ENCODE peak calls at places on chromosomes 4 and X, in five cellular contexts. One of them, this sample, is unnamed.

GRCh38 chr4:141647982-141648381 is 11.6 kb downstream of the IL15 start:
- DNase-seq in lower leg skin: no peak
- DNase-seq in A549: no peak
- DNase-seq in kidney: no peak
- DNase-seq in fibroblast of villous mesenchyme: no peak
- DNase-seq in this sample: no peak

GRCh38 chr4:73257995-73258667 is 467 bp downstream of the ANKRD17 start:
- DNase-seq in lower leg skin: peak
- DNase-seq in kidney: no peak
- DNase-seq in fibroblast of villous mesenchyme: peak
- DNase-seq in A549: peak
- DNase-seq in this sample: peak

GRCh38 chr4:71251266-71251665 is 87.6 kb upstream of the SLC4A4 start:
- DNase-seq in fibroblast of villous mesenchyme: no peak
- DNase-seq in A549: no peak
- DNase-seq in kidney: no peak
- DNase-seq in lower leg skin: no peak
- DNase-seq in this sample: no peak

GRCh38 chr4:7607156-7607910 is 172.6 kb upstream of the PSAPL1 start:
- DNase-seq in lower leg skin: no peak
- DNase-seq in fibroblast of villous mesenchyme: no peak
- DNase-seq in kidney: peak
- DNase-seq in A549: no peak
- DNase-seq in this sample: no peak

GRCh38 chrX:110156167-110156754 is 153.3 kb downstream of the TMEM164 start:
- DNase-seq in kidney: no peak
- DNase-seq in fibroblast of villous mesenchyme: no peak
- DNase-seq in A549: no peak
- DNase-seq in lower leg skin: no peak
- DNase-seq in this sample: no peak

GRCh38 chrX:110847334-110847733 is 51.7 kb upstream of the CHRDL1 start:
- DNase-seq in lower leg skin: no peak
- DNase-seq in kidney: no peak
- DNase-seq in fibroblast of villous mesenchyme: peak
- DNase-seq in A549: peak
- DNase-seq in this sample: no peak

GRCh38 chr4:158428242-158428641 is 93.4 kb upstream of the RXFP1 start:
- DNase-seq in kidney: no peak
- DNase-seq in A549: no peak
- DNase-seq in lower leg skin: no peak
- DNase-seq in fibroblast of villous mesenchyme: peak
- DNase-seq in this sample: no peak

GRCh38 chr4:88802585-88803285 is 105.1 kb upstream of the NAP1L5 start:
- DNase-seq in A549: no peak
- DNase-seq in fibroblast of villous mesenchyme: no peak
- DNase-seq in lower leg skin: no peak
- DNase-seq in kidney: no peak
- DNase-seq in this sample: no peak

GRCh38 chrX:40144576-40144975 is 46.8 kb upstream of the BCOR start:
- DNase-seq in kidney: no peak
- DNase-seq in A549: no peak
- DNase-seq in fibroblast of villous mesenchyme: no peak
- DNase-seq in lower leg skin: no peak
- DNase-seq in this sample: no peak

GRCh38 chr4:184453402-184454160 is 20.8 kb downstream of the IRF2 start:
- DNase-seq in A549: no peak
- DNase-seq in fibroblast of villous mesenchyme: peak
- DNase-seq in kidney: no peak
- DNase-seq in lower leg skin: no peak
- DNase-seq in this sample: no peak

GRCh38 chr4:164779080-164779479 is 25.1 kb downstream of the SMIM31 start:
- DNase-seq in kidney: no peak
- DNase-seq in fibroblast of villous mesenchyme: no peak
- DNase-seq in lower leg skin: no peak
- DNase-seq in A549: no peak
- DNase-seq in this sample: no peak
- TF ChIP-seq CTCF in kidney: no peak
- TF ChIP-seq CTCF in fibroblast of villous mesenchyme: no peak
- TF ChIP-seq CTCF in lower leg skin: no peak
- TF ChIP-seq CTCF in A549: no peak
- TF ChIP-seq CTCF in this sample: no peak

GRCh38 chrX:83416273-83416672 is 91.8 kb upstream of the POU3F4 start:
- DNase-seq in fibroblast of villous mesenchyme: no peak
- DNase-seq in lower leg skin: no peak
- DNase-seq in A549: no peak
- DNase-seq in kidney: no peak
- DNase-seq in this sample: no peak
- TF ChIP-seq CTCF in fibroblast of villous mesenchyme: peak
- TF ChIP-seq CTCF in lower leg skin: no peak
- TF ChIP-seq CTCF in A549: no peak
- TF ChIP-seq CTCF in kidney: peak
- TF ChIP-seq CTCF in this sample: peak

DNA sequence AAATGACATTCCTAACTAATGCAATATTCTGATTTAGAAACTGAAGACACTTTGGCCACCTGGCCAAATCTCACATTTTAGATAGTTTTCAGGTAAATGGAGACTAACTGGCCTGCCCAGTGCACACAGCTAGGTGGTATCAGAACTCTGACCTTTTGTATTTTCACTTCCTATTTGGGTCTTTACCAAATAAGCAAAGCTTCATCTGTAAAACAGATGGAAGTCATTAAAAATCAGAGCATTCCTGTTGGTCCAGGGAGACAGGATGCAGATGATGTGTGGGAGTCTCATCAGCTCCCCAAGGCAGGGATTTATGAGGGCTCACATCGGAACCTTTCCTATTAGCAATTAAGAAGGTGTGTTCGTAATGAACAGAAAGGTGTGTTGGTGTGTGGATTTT is 57.7 kb downstream of the ARHGAP10 start:
- DNase-seq in kidney: no peak
- DNase-seq in fibroblast of villous mesenchyme: peak
- DNase-seq in lower leg skin: no peak
- DNase-seq in A549: no peak
- DNase-seq in this sample: no peak
- TF ChIP-seq CTCF in kidney: no peak
- TF ChIP-seq CTCF in fibroblast of villous mesenchyme: no peak
- TF ChIP-seq CTCF in lower leg skin: no peak
- TF ChIP-seq CTCF in A549: no peak
- TF ChIP-seq CTCF in this sample: no peak

DNA sequence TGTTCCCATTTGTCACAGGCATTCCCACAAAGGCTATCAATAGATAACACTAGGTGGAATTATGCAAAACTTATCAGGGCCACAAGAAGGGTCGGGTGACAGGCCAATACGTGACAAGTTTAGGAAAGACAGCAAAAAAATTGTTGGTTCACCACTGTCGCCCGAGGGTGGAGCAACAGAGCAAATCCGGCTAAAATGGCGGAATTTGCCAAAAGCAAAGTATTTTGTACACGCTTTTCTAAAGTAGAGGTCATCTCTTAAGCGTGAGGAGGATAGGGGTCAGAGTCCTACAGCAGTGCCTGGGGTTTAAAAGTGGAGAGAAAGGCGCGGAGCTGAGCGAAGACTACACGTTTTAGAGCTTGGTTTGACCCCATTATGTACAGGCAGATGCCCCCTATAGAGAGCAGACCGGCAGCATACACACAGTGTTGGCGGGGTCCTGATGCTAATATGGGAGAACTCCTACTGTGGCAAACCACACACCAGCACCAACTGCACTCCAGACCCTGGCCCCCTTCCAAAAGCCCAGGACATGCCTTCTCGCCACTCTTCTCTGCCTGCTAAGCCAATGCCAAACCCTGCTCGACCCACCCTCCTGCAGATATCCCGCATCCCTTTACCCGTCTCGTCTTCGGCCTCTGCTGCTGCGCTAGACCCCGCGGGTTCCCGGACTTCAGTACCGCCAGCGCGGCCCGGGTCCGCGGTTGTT is 733 bp downstream of the CCNA2 start:
- DNase-seq in A549: peak
- DNase-seq in fibroblast of villous mesenchyme: peak
- DNase-seq in lower leg skin: no peak
- DNase-seq in kidney: no peak
- DNase-seq in this sample: peak
- TF ChIP-seq CTCF in A549: no peak
- TF ChIP-seq CTCF in fibroblast of villous mesenchyme: no peak
- TF ChIP-seq CTCF in lower leg skin: no peak
- TF ChIP-seq CTCF in kidney: no peak
- TF ChIP-seq CTCF in this sample: no peak

This sample was measured in tibial artery.